ENCODE peak calls at places on chromosomes 5 and 9, in six cellular contexts. D, R, I, K, A and F are unnamed samples.

GRCh38 chr9:110714314-110714713 is 45.7 kb downstream of the MUSK start:
- DNase-seq in D (no peak), I (no peak), R (no peak), K (peak), A (peak), F (no peak)

GRCh38 chr5:150601774-150602345 is 38.6 kb upstream of the SYNPO start:
- DNase-seq in K (no peak), R (no peak), I (no peak), A (no peak), D (no peak), F (peak)

GRCh38 chr5:180852510-180852909 is 8.6 kb downstream of the ZFP62 start:
- DNase-seq in R (no peak), K (no peak), D (no peak), I (no peak), A (no peak), F (no peak)

GRCh38 chr5:168295574-168296201 is 4.2 kb downstream of the WWC1 start:
- DNase-seq in A (peak), I (no peak), K (peak), R (peak), D (peak), F (peak)

GRCh38 chr5:147985593-147985992 is 78.2 kb upstream of the SPINK5 start:
- DNase-seq in K (no peak), R (no peak), I (no peak), D (no peak), A (no peak), F (no peak)

GRCh38 chr5:173329370-173330150 is 1.3 kb upstream of the STC2 start:
- DNase-seq in R (peak), A (no peak), K (peak), D (no peak), I (peak), F (peak)

GRCh38 chr9:1051286-1052118 is 1.3 kb downstream of the DMRT2 start:
- DNase-seq in R (peak), K (peak), A (no peak), I (no peak), D (peak), F (peak)

GRCh38 chr5:123670981-123671557 is 159.1 kb downstream of the CSNK1G3 start:
- DNase-seq in I (peak), D (peak), R (peak), A (peak), K (peak), F (peak)

GRCh38 chr9:79377315-79377855 is 194.4 kb upstream of the TLE4 start:
- DNase-seq in A (no peak), D (no peak), K (no peak), I (no peak), R (no peak), F (no peak)

GRCh38 chr5:85293139-85293785 is 908.6 kb upstream of the EDIL3 start:
- DNase-seq in K (no peak), I (no peak), D (no peak), R (no peak), A (peak), F (no peak)

GRCh38 chr9:128048663-128049062 is 18.5 kb downstream of the NAIF1 start:
- DNase-seq in D (no peak), A (no peak), R (no peak), K (no peak), I (no peak), F (no peak)

GRCh38 chr5:143261748-143262392 is 141.6 kb downstream of the NR3C1 start:
- DNase-seq in I (no peak), R (no peak), K (no peak), A (peak), D (no peak), F (peak)

GRCh38 chr9:121464968-121465367 is 34.7 kb downstream of the GGTA1 start:
- DNase-seq in I (no peak), K (no peak), D (no peak), A (no peak), R (no peak), F (no peak)

GRCh38 chr9:98520221-98520920 is 188.4 kb downstream of the GABBR2 start:
- DNase-seq in D (no peak), A (peak), R (no peak), I (no peak), K (no peak), F (no peak)

GRCh38 chr5:59174248-59174844 is 591.5 kb downstream of the RAB3C start:
- DNase-seq in D (peak), I (peak), R (no peak), A (peak), K (peak), F (peak)

GRCh38 chr5:66596791-66597757 is 881 bp downstream of the MAST4 start:
- DNase-seq in R (peak), I (no peak), K (peak), D (peak), A (peak), F (peak)

GRCh38 chr5:73304381-73304780 is 131.4 kb downstream of the TMEM174 start:
- DNase-seq in R (no peak), I (no peak), K (no peak), A (no peak), D (no peak), F (no peak)

GRCh38 chr5:105413406-105413990 is 1850.9 kb upstream of the NUDT12 start:
- DNase-seq in D (no peak), K (no peak), A (no peak), I (no peak), R (no peak), F (peak)

GRCh38 chr5:140547508-140548299 is at the start of gene EIF4EBP3:
- DNase-seq in A (peak), R (peak), I (peak), K (peak), D (peak), F (peak)

GRCh38 chr9:125337282-125337681 is 75.7 kb downstream of the GAPVD1 start:
- DNase-seq in K (no peak), R (no peak), I (no peak), A (peak), D (no peak), F (no peak)

GRCh38 chr5:52491829-52492217 is 295.9 kb upstream of the ITGA1 start:
- DNase-seq in K (no peak), A (no peak), D (no peak), R (no peak), I (no peak), F (no peak)

GRCh38 chr9:11356101-11356500 is 743.3 kb upstream of the PTPRD start:
- DNase-seq in I (no peak), D (no peak), K (peak), A (no peak), R (no peak), F (no peak)

GRCh38 chr5:170225326-170226137 is 7.3 kb upstream of the C5orf58 start:
- DNase-seq in A (peak), D (peak), I (peak), R (peak), K (peak), F (peak)

GRCh38 chr9:90961375-90961774 is 159.8 kb downstream of the SYK start:
- DNase-seq in A (no peak), I (no peak), K (no peak), D (no peak), R (no peak), F (no peak)

GRCh38 chr5:133828727-133829126 is 139.7 kb downstream of the C5orf15 start:
- DNase-seq in A (no peak), R (no peak), D (no peak), I (no peak), K (no peak), F (no peak)

GRCh38 chr5:915946-916345 is 23.3 kb downstream of the TRIP13 start:
- DNase-seq in D (no peak), K (no peak), R (no peak), I (no peak), A (no peak), F (no peak)

GRCh38 chr5:108148715-108149139 is 233.2 kb downstream of the FBXL17 start:
- DNase-seq in K (peak), R (no peak), I (no peak), A (peak), D (peak), F (peak)

GRCh38 chr9:35820076-35820475 is 5.2 kb upstream of the HINT2 start:
- DNase-seq in D (no peak), R (no peak), K (no peak), A (peak), I (no peak), F (no peak)

GRCh38 chr5:33474004-33474403 is 33.2 kb downstream of the TARS1 start:
- DNase-seq in K (no peak), I (no peak), A (no peak), R (no peak), D (no peak), F (no peak)

GRCh38 chr5:176770431-176770830 is 39.9 kb upstream of the UNC5A start:
- DNase-seq in K (no peak), D (no peak), I (no peak), A (no peak), R (peak), F (no peak)

GRCh38 chr9:131607591-131607990 is 62.3 kb downstream of the PRRT1B start:
- DNase-seq in I (no peak), K (peak), R (no peak), D (no peak), A (no peak), F (no peak)
- H3K4me2 ChIP-seq in I (peak), K (no peak), R (no peak), D (peak), A (no peak), F (no peak)

GRCh38 chr5:10591159-10591558 is 27.3 kb downstream of the ANKRD33B start:
- DNase-seq in D (no peak), R (no peak), A (no peak), K (no peak), I (no peak), F (no peak)
- H3K4me2 ChIP-seq in D (peak), R (no peak), A (no peak), K (no peak), I (peak), F (no peak)

GRCh38 chr5:155068616-155069100 is 55.1 kb downstream of the KIF4B start:
- DNase-seq in K (no peak), R (no peak), D (no peak), A (no peak), I (no peak), F (no peak)

GRCh38 chr5:155069961-155070360 is 56.4 kb downstream of the KIF4B start:
- DNase-seq in K (no peak), R (no peak), I (no peak), A (no peak), D (no peak), F (no peak)

GRCh38 chr5:155066886-155067595 is 53.5 kb downstream of the KIF4B start:
- DNase-seq in R (no peak), D (no peak), I (no peak), A (no peak), K (no peak), F (no peak)

GRCh38 chr5:155064580-155064979 is 51.0 kb downstream of the KIF4B start:
- DNase-seq in R (no peak), A (no peak), K (no peak), I (no peak), D (no peak), F (no peak)
- H3K4me2 ChIP-seq in R (no peak), A (no peak), K (no peak), I (no peak), D (no peak), F (no peak)

DNA sequence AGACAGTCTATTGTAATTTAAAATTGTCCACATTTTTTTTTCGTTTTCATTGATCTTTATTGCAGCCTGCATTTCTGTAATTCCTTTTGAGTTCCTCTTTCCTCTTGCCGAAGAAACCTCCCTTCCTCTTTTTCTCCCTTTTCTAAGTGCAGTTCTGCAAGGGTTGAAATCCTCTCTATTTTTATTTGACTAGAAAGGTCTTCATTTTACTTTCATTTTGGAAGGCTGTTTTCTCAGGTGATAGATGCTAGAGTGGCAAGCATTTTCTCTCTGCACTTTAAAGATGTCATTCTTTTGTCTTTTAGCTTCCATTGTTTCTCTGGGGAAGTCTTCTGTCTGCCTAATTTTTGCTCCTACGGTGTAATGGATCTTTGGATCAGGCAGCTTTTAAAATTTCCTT is 248.5 kb downstream of the SMARCA2 start:
- DNase-seq in A (no peak), I (no peak), R (no peak), D (no peak), K (no peak), F (no peak)
- H3K4me2 ChIP-seq in A (no peak), I (no peak), R (no peak), D (no peak), K (no peak), F (no peak)

DNA sequence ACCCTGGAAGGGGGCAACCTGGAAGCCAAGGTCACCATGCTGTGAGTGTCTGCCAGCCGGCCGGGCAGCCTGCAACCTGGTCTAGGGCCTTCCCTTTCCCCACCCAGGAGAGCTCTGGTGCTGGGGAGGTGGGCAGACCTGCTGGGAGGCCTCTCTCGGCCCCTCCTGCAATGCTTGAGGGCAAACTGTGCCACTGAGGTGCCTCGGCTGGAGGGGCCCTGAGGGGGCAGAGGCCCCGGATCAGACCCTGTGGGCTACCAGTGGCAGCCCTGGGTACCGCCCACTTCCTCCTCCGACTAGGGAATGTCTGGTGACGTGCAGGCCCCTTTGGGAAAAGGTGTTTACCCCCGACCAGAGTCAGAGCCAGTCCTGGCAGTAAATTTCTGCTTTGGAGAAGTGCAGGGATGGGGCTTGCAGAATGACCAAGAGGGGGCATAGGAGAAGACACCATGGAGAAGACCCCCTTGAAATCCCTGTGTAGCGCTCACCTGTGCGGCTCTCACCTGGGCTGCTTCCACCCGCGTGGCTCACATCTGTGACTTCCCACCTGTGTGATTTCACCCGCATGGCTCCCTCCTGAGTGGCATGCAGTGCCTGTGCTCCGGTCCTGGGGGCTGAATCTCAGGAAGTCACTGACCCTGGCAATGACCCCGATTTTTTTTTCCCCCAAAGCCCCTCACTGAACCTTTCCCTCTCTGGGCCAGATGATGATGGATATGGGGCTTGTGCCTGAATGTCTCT is 1.1 kb downstream of the LCN1 start:
- DNase-seq in A (no peak), I (no peak), D (no peak), K (no peak), R (no peak), F (no peak)
- H3K4me2 ChIP-seq in A (no peak), I (no peak), D (no peak), K (no peak), R (no peak), F (no peak)